ENCODE peak calls at places on chromosomes 12 and 14, in eight cellular contexts. S is IMR-90, C is prostate gland, D is tibial nerve, Y is ovary, M is uterus, I is esophagus squamous epithelium, G is Peyer's patch. Q is an unnamed sample.

GRCh38 chr14:24437020-24437735 is 5.4 kb downstream of the SDR39U1 start:
- DNase-seq in M (no peak), Y (no peak), G (no peak), C (no peak), S (no peak), D (no peak), I (no peak), Q (no peak)

GRCh38 chr12:65602579-65603295 is 221.5 kb upstream of the HMGA2 start:
- DNase-seq in C (peak), D (peak), Y (peak), G (peak), S (peak), M (peak), I (peak), Q (peak)

GRCh38 chr14:100025111-100025510 is 40.1 kb upstream of the EVL start:
- DNase-seq in M (no peak), I (no peak), Y (no peak), S (peak), C (peak), G (peak), D (no peak), Q (no peak)

GRCh38 chr14:34113051-34113511 is 162.2 kb upstream of the EGLN3 start:
- DNase-seq in M (no peak), G (no peak), C (peak), S (peak), I (no peak), Y (no peak), D (no peak), Q (no peak)

GRCh38 chr12:116508145-116509121 is 50.7 kb upstream of the MAP1LC3B2 start:
- DNase-seq in I (no peak), G (peak), Y (peak), D (no peak), S (no peak), M (peak), C (no peak), Q (no peak)

GRCh38 chr14:97410667-97411286 is 613.6 kb downstream of the VRK1 start:
- DNase-seq in S (no peak), D (no peak), G (no peak), M (no peak), Y (no peak), I (no peak), C (no peak), Q (peak)

GRCh38 chr14:61527325-61528100 is 167.8 kb upstream of the HIF1A start:
- DNase-seq in S (peak), C (no peak), D (no peak), M (no peak), Y (peak), I (no peak), G (no peak), Q (peak)

GRCh38 chr14:50831704-50832130 is 755 bp upstream of the NIN start:
- DNase-seq in S (no peak), G (no peak), Y (no peak), I (no peak), M (peak), C (no peak), D (no peak), Q (no peak)

GRCh38 chr14:66563731-66564130 is 55.8 kb downstream of the GPHN start:
- DNase-seq in D (no peak), I (no peak), Y (no peak), M (no peak), S (no peak), C (no peak), G (no peak), Q (no peak)

GRCh38 chr12:111840831-111841230 is 1.2 kb upstream of the MAPKAPK5 start:
- DNase-seq in C (no peak), I (no peak), S (no peak), Y (no peak), D (no peak), M (no peak), G (no peak), Q (peak)

GRCh38 chr14:20679907-20680306 is 4.5 kb upstream of the RNASE4 start:
- DNase-seq in Y (peak), C (no peak), D (no peak), I (no peak), G (no peak), M (no peak), S (peak), Q (peak)

GRCh38 chr12:19978193-19978592 is 390.1 kb upstream of the PDE3A start:
- DNase-seq in G (no peak), S (peak), C (no peak), M (no peak), Y (no peak), I (no peak), D (no peak), Q (no peak)

GRCh38 chr14:100416921-100417451 is 93.8 kb downstream of the SLC25A47 start:
- DNase-seq in M (no peak), C (no peak), D (no peak), S (peak), I (no peak), G (peak), Y (no peak), Q (no peak)

GRCh38 chr14:75986439-75986765 is 839 bp downstream of the IFT43 start:
- DNase-seq in C (no peak), Y (no peak), M (no peak), G (no peak), S (no peak), I (no peak), D (no peak), Q (no peak)

GRCh38 chr14:75982724-75983358 is 1.0 kb upstream of the TGFB3 start:
- DNase-seq in I (no peak), M (peak), S (peak), Y (peak), D (peak), C (no peak), G (peak), Q (peak)

GRCh38 chr14:75984674-75985073 is 889 bp upstream of the IFT43 start:
- DNase-seq in G (no peak), I (no peak), Y (no peak), D (no peak), C (peak), S (no peak), M (no peak), Q (peak)

GRCh38 chr14:75987201-75987970 is 1.8 kb downstream of the IFT43 start:
- DNase-seq in S (no peak), D (no peak), M (no peak), I (no peak), C (no peak), G (no peak), Y (no peak), Q (no peak)

GRCh38 chr14:75985618-75986438 is at the start of gene IFT43:
- DNase-seq in G (peak), S (peak), C (peak), Y (peak), M (peak), I (peak), D (peak), Q (peak)
- TF ChIP-seq POLR2A in G (peak), S (no peak), C (peak), Y (peak), M (peak), I (peak), D (no peak), Q (no peak)

GRCh38 chr12:84512751-84513150 is 399.8 kb downstream of the SLC6A15 start:
- DNase-seq in D (no peak), Y (no peak), C (no peak), I (no peak), S (no peak), G (no peak), M (no peak), Q (no peak)

GRCh38 chr12:84508325-84508861 is 404.2 kb downstream of the SLC6A15 start:
- DNase-seq in S (peak), Y (peak), C (no peak), M (peak), G (no peak), I (no peak), D (no peak), Q (no peak)

GRCh38 chr12:84506317-84506716 is 406.3 kb downstream of the SLC6A15 start:
- DNase-seq in I (no peak), M (no peak), G (no peak), C (no peak), D (no peak), S (no peak), Y (no peak), Q (no peak)

GRCh38 chr12:84507914-84508313 is 404.7 kb downstream of the SLC6A15 start:
- DNase-seq in Y (no peak), M (no peak), D (no peak), S (no peak), G (no peak), I (no peak), C (no peak), Q (no peak)

GRCh38 chr12:84508943-84509342 is 403.7 kb downstream of the SLC6A15 start:
- DNase-seq in D (no peak), C (no peak), S (no peak), M (no peak), I (no peak), Y (no peak), G (no peak), Q (no peak)
- H3K4me3 ChIP-seq in D (no peak), C (no peak), S (no peak), M (no peak), I (no peak), Y (no peak), G (no peak), Q (no peak)

GRCh38 chr14:103699261-103699661 is 16.0 kb downstream of the XRCC3 start:
- DNase-seq in G (no peak), Y (no peak), C (no peak), M (no peak), I (no peak), D (no peak), S (no peak), Q (no peak)

GRCh38 chr14:103698380-103699260 is 16.6 kb downstream of the XRCC3 start:
- DNase-seq in D (no peak), S (no peak), M (no peak), I (no peak), C (peak), G (peak), Y (no peak), Q (peak)

GRCh38 chr14:103697196-103697595 is 18.1 kb downstream of the XRCC3 start:
- DNase-seq in M (no peak), G (no peak), I (no peak), Y (no peak), S (no peak), C (no peak), D (no peak), Q (no peak)

GRCh38 chr14:103696466-103697071 is 18.7 kb downstream of the XRCC3 start:
- DNase-seq in C (no peak), D (no peak), S (peak), M (peak), Y (peak), I (no peak), G (peak), Q (no peak)

DNA sequence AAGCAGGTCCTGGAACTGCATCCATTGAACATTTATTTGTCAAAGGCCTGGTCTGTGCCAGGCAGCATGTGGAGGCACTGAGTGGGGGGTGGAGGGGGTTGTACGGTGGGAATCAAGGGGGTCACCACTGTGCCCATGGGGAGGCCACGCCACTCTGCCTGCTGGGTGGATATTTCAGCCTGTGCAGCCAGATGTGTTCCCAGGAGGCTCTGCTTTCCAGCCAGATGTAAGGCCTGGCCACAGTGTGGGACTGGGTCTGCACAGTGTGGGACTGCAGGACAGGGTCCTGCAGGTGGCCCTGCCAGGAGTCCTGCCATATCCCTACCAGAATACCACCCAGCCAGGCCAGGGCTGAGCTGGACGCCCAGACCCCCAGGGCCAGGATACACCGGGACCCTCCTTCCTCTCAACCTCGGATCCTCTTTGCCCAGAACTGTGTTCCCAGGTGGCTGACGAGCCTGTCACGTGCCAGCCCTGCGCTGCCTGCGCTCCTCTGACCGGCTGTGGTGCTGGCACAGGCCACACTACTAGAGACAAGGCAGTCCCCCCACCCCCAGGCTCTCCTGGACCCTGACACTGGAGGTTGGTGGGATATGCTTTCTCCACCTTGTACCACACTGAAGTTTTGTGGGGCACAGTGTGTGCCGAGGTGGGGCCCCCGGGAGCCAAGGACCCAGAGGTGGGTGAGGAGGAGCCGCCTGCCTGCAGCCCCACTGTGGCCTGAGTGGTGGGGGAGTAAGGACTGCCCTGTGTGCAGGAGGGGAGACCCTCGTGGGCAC is 17.5 kb downstream of the XRCC3 start:
- DNase-seq in Y (no peak), S (no peak), I (no peak), M (no peak), C (no peak), D (no peak), G (no peak), Q (no peak)
- TF ChIP-seq POLR2A in Y (no peak), S (no peak), I (no peak), M (no peak), C (no peak), D (no peak), G (no peak), Q (no peak)

GRCh38 chr12:53974084-53975018 is at the start of gene HOTAIR:
- DNase-seq in Y (no peak), D (no peak), M (no peak), C (no peak), S (no peak), I (no peak), G (no peak), Q (no peak)
- H3K4me3 ChIP-seq in Y (peak), D (peak), M (peak), C (no peak), S (no peak), I (peak), G (peak), Q (peak)

Q was measured in lower leg skin.